ENCODE peak calls at places on chromosomes 1 and 21, in ten cellular contexts. One of them, this sample, is unnamed.
A peak's percentile ranks its signal among the peaks of the same experiment; 100 is the strongest.

GRCh38 chr1:76668046-76668445 is 199.2 kb upstream of the ST6GALNAC5 start:
- DNase-seq in mucosa of gallbladder: no peak
- DNase-seq in AG04449: no peak
- DNase-seq in endothelial cell: no peak
- DNase-seq in AG08395: no peak
- DNase-seq in NCI-H1436: no peak
- DNase-seq in T-helper 9 cell: no peak
- DNase-seq in activated CD4-positive, alpha-beta T cell treated with anti-CD3 and anti-CD28 coated beads, Interleukin-2, amount 50 U/mL, for 24 hours: no peak
- DNase-seq in Caco-2: no peak
- DNase-seq in glutamatergic neuron: no peak
- DNase-seq in this sample: no peak

GRCh38 chr1:227357229-227358078 is 39.2 kb upstream of the CDC42BPA start:
- DNase-seq in endothelial cell: peak; percentile 50
- DNase-seq in glutamatergic neuron: peak; percentile 20
- DNase-seq in mucosa of gallbladder: peak; percentile 69
- DNase-seq in NCI-H1436: no peak
- DNase-seq in activated CD4-positive, alpha-beta T cell treated with anti-CD3 and anti-CD28 coated beads, Interleukin-2, amount 50 U/mL, for 24 hours: no peak
- DNase-seq in AG04449: no peak
- DNase-seq in AG08395: peak; percentile 80
- DNase-seq in T-helper 9 cell: no peak
- DNase-seq in Caco-2: peak; percentile 67
- DNase-seq in this sample: no peak

GRCh38 chr1:212359794-212360479 is 54.7 kb downstream of the PACC1 start:
- DNase-seq in AG08395: no peak
- DNase-seq in glutamatergic neuron: no peak
- DNase-seq in mucosa of gallbladder: no peak
- DNase-seq in NCI-H1436: no peak
- DNase-seq in Caco-2: no peak
- DNase-seq in T-helper 9 cell: no peak
- DNase-seq in activated CD4-positive, alpha-beta T cell treated with anti-CD3 and anti-CD28 coated beads, Interleukin-2, amount 50 U/mL, for 24 hours: no peak
- DNase-seq in endothelial cell: no peak
- DNase-seq in AG04449: no peak
- DNase-seq in this sample: no peak

GRCh38 chr1:200233393-200233792 is 176.4 kb downstream of the ZNF281 start:
- DNase-seq in T-helper 9 cell: no peak
- DNase-seq in endothelial cell: no peak
- DNase-seq in glutamatergic neuron: no peak
- DNase-seq in AG04449: peak; percentile 59
- DNase-seq in AG08395: peak; percentile 14
- DNase-seq in activated CD4-positive, alpha-beta T cell treated with anti-CD3 and anti-CD28 coated beads, Interleukin-2, amount 50 U/mL, for 24 hours: no peak
- DNase-seq in Caco-2: no peak
- DNase-seq in mucosa of gallbladder: no peak
- DNase-seq in NCI-H1436: no peak
- DNase-seq in this sample: no peak

GRCh38 chr21:14120091-14120734 is 90.5 kb downstream of the LIPI start:
- DNase-seq in endothelial cell: peak; percentile 66
- DNase-seq in NCI-H1436: peak; percentile 3
- DNase-seq in AG04449: no peak
- DNase-seq in activated CD4-positive, alpha-beta T cell treated with anti-CD3 and anti-CD28 coated beads, Interleukin-2, amount 50 U/mL, for 24 hours: no peak
- DNase-seq in glutamatergic neuron: peak; percentile 88
- DNase-seq in mucosa of gallbladder: no peak
- DNase-seq in Caco-2: no peak
- DNase-seq in T-helper 9 cell: no peak
- DNase-seq in AG08395: peak; percentile 6
- DNase-seq in this sample: no peak

GRCh38 chr21:17270234-17270633 is 242.6 kb upstream of the CXADR start:
- DNase-seq in mucosa of gallbladder: peak; percentile 12
- DNase-seq in AG08395: peak; percentile 47
- DNase-seq in endothelial cell: no peak
- DNase-seq in T-helper 9 cell: no peak
- DNase-seq in glutamatergic neuron: no peak
- DNase-seq in activated CD4-positive, alpha-beta T cell treated with anti-CD3 and anti-CD28 coated beads, Interleukin-2, amount 50 U/mL, for 24 hours: no peak
- DNase-seq in AG04449: no peak
- DNase-seq in Caco-2: no peak
- DNase-seq in NCI-H1436: peak; percentile 14
- DNase-seq in this sample: no peak

GRCh38 chr21:34707876-34708325 is 39.1 kb downstream of the CLIC6 start:
- DNase-seq in Caco-2: no peak
- DNase-seq in AG04449: no peak
- DNase-seq in endothelial cell: no peak
- DNase-seq in glutamatergic neuron: no peak
- DNase-seq in T-helper 9 cell: no peak
- DNase-seq in NCI-H1436: no peak
- DNase-seq in mucosa of gallbladder: no peak
- DNase-seq in activated CD4-positive, alpha-beta T cell treated with anti-CD3 and anti-CD28 coated beads, Interleukin-2, amount 50 U/mL, for 24 hours: peak; percentile 24
- DNase-seq in AG08395: no peak
- DNase-seq in this sample: no peak

GRCh38 chr21:36369064-36369685 is 16.0 kb upstream of the CHAF1B start:
- DNase-seq in mucosa of gallbladder: no peak
- DNase-seq in AG08395: no peak
- DNase-seq in AG04449: no peak
- DNase-seq in T-helper 9 cell: no peak
- DNase-seq in endothelial cell: no peak
- DNase-seq in Caco-2: no peak
- DNase-seq in activated CD4-positive, alpha-beta T cell treated with anti-CD3 and anti-CD28 coated beads, Interleukin-2, amount 50 U/mL, for 24 hours: no peak
- DNase-seq in glutamatergic neuron: no peak
- DNase-seq in NCI-H1436: no peak
- DNase-seq in this sample: no peak

GRCh38 chr1:112707217-112708001 is 482 bp upstream of the RHOC start:
- DNase-seq in mucosa of gallbladder: peak; percentile 86
- DNase-seq in NCI-H1436: peak; percentile 68
- DNase-seq in AG04449: peak; percentile 34
- DNase-seq in T-helper 9 cell: peak; percentile 47
- DNase-seq in glutamatergic neuron: peak; percentile 91
- DNase-seq in Caco-2: peak; percentile 89
- DNase-seq in AG08395: peak; percentile 91
- DNase-seq in endothelial cell: peak; percentile 93
- DNase-seq in activated CD4-positive, alpha-beta T cell treated with anti-CD3 and anti-CD28 coated beads, Interleukin-2, amount 50 U/mL, for 24 hours: no peak
- DNase-seq in this sample: no peak

GRCh38 chr1:205066221-205066818 is 17.9 kb downstream of the TMEM81 start:
- DNase-seq in T-helper 9 cell: no peak
- DNase-seq in AG04449: no peak
- DNase-seq in endothelial cell: no peak
- DNase-seq in AG08395: no peak
- DNase-seq in Caco-2: no peak
- DNase-seq in NCI-H1436: no peak
- DNase-seq in glutamatergic neuron: no peak
- DNase-seq in mucosa of gallbladder: no peak
- DNase-seq in activated CD4-positive, alpha-beta T cell treated with anti-CD3 and anti-CD28 coated beads, Interleukin-2, amount 50 U/mL, for 24 hours: no peak
- DNase-seq in this sample: no peak

GRCh38 chr1:30872948-30873263 is 35.7 kb downstream of the SDC3 start:
- DNase-seq in NCI-H1436: no peak
- DNase-seq in mucosa of gallbladder: no peak
- DNase-seq in Caco-2: no peak
- DNase-seq in AG08395: no peak
- DNase-seq in T-helper 9 cell: no peak
- DNase-seq in activated CD4-positive, alpha-beta T cell treated with anti-CD3 and anti-CD28 coated beads, Interleukin-2, amount 50 U/mL, for 24 hours: no peak
- DNase-seq in glutamatergic neuron: no peak
- DNase-seq in endothelial cell: no peak
- DNase-seq in AG04449: no peak
- DNase-seq in this sample: no peak

GRCh38 chr1:197910120-197911110 is 6.8 kb upstream of the LHX9 start:
- DNase-seq in activated CD4-positive, alpha-beta T cell treated with anti-CD3 and anti-CD28 coated beads, Interleukin-2, amount 50 U/mL, for 24 hours: no peak
- DNase-seq in endothelial cell: no peak
- DNase-seq in mucosa of gallbladder: no peak
- DNase-seq in NCI-H1436: no peak
- DNase-seq in T-helper 9 cell: no peak
- DNase-seq in AG08395: no peak
- DNase-seq in Caco-2: no peak
- DNase-seq in glutamatergic neuron: no peak
- DNase-seq in AG04449: no peak
- DNase-seq in this sample: no peak

GRCh38 chr1:39990428-39990827 is 35.5 kb downstream of the MFSD2A start:
- DNase-seq in activated CD4-positive, alpha-beta T cell treated with anti-CD3 and anti-CD28 coated beads, Interleukin-2, amount 50 U/mL, for 24 hours: no peak
- DNase-seq in endothelial cell: no peak
- DNase-seq in NCI-H1436: no peak
- DNase-seq in Caco-2: no peak
- DNase-seq in mucosa of gallbladder: no peak
- DNase-seq in AG08395: no peak
- DNase-seq in AG04449: no peak
- DNase-seq in glutamatergic neuron: no peak
- DNase-seq in T-helper 9 cell: no peak
- DNase-seq in this sample: no peak

GRCh38 chr1:52926864-52927218 is 235 bp upstream of the SCP2 start:
- DNase-seq in NCI-H1436: no peak
- DNase-seq in glutamatergic neuron: no peak
- DNase-seq in endothelial cell: no peak
- DNase-seq in Caco-2: no peak
- DNase-seq in activated CD4-positive, alpha-beta T cell treated with anti-CD3 and anti-CD28 coated beads, Interleukin-2, amount 50 U/mL, for 24 hours: no peak
- DNase-seq in mucosa of gallbladder: no peak
- DNase-seq in AG04449: no peak
- DNase-seq in AG08395: no peak
- DNase-seq in T-helper 9 cell: no peak
- DNase-seq in this sample: no peak

GRCh38 chr1:33607444-33608005 is 135.1 kb downstream of the ZSCAN20 start:
- DNase-seq in Caco-2: no peak
- DNase-seq in mucosa of gallbladder: no peak
- DNase-seq in AG08395: no peak
- DNase-seq in endothelial cell: no peak
- DNase-seq in NCI-H1436: no peak
- DNase-seq in activated CD4-positive, alpha-beta T cell treated with anti-CD3 and anti-CD28 coated beads, Interleukin-2, amount 50 U/mL, for 24 hours: no peak
- DNase-seq in AG04449: no peak
- DNase-seq in T-helper 9 cell: no peak
- DNase-seq in glutamatergic neuron: no peak
- DNase-seq in this sample: no peak

GRCh38 chr1:21520899-21521716 is 11.9 kb downstream of the ALPL start:
- DNase-seq in activated CD4-positive, alpha-beta T cell treated with anti-CD3 and anti-CD28 coated beads, Interleukin-2, amount 50 U/mL, for 24 hours: no peak
- DNase-seq in glutamatergic neuron: no peak
- DNase-seq in AG08395: peak; percentile 40
- DNase-seq in Caco-2: no peak
- DNase-seq in NCI-H1436: no peak
- DNase-seq in AG04449: peak; percentile 23
- DNase-seq in mucosa of gallbladder: no peak
- DNase-seq in endothelial cell: no peak
- DNase-seq in T-helper 9 cell: no peak
- DNase-seq in this sample: no peak

GRCh38 chr1:84687703-84688460 is 2.4 kb downstream of the SSX2IP start:
- DNase-seq in T-helper 9 cell: no peak
- DNase-seq in AG04449: peak; percentile 53
- DNase-seq in NCI-H1436: no peak
- DNase-seq in AG08395: peak; percentile 22
- DNase-seq in endothelial cell: no peak
- DNase-seq in Caco-2: no peak
- DNase-seq in glutamatergic neuron: no peak
- DNase-seq in activated CD4-positive, alpha-beta T cell treated with anti-CD3 and anti-CD28 coated beads, Interleukin-2, amount 50 U/mL, for 24 hours: no peak
- DNase-seq in mucosa of gallbladder: no peak
- DNase-seq in this sample: no peak

GRCh38 chr1:150182233-150182632 is 32.5 kb downstream of the PLEKHO1 start:
- DNase-seq in Caco-2: no peak
- DNase-seq in activated CD4-positive, alpha-beta T cell treated with anti-CD3 and anti-CD28 coated beads, Interleukin-2, amount 50 U/mL, for 24 hours: no peak
- DNase-seq in mucosa of gallbladder: no peak
- DNase-seq in NCI-H1436: no peak
- DNase-seq in endothelial cell: no peak
- DNase-seq in glutamatergic neuron: no peak
- DNase-seq in T-helper 9 cell: no peak
- DNase-seq in AG08395: no peak
- DNase-seq in AG04449: no peak
- DNase-seq in this sample: no peak

GRCh38 chr21:44024895-44025353 is 12.8 kb downstream of the TRAPPC10 start:
- DNase-seq in AG08395: peak; percentile 52
- DNase-seq in endothelial cell: peak; percentile 15
- DNase-seq in T-helper 9 cell: no peak
- DNase-seq in mucosa of gallbladder: peak; percentile 48
- DNase-seq in activated CD4-positive, alpha-beta T cell treated with anti-CD3 and anti-CD28 coated beads, Interleukin-2, amount 50 U/mL, for 24 hours: no peak
- DNase-seq in AG04449: no peak
- DNase-seq in Caco-2: no peak
- DNase-seq in glutamatergic neuron: no peak
- DNase-seq in NCI-H1436: no peak
- DNase-seq in this sample: no peak

GRCh38 chr1:3468236-3469103 is 14.0 kb downstream of the ARHGEF16 start:
- DNase-seq in Caco-2: no peak
- DNase-seq in T-helper 9 cell: no peak
- DNase-seq in AG04449: no peak
- DNase-seq in mucosa of gallbladder: no peak
- DNase-seq in activated CD4-positive, alpha-beta T cell treated with anti-CD3 and anti-CD28 coated beads, Interleukin-2, amount 50 U/mL, for 24 hours: no peak
- DNase-seq in endothelial cell: no peak
- DNase-seq in glutamatergic neuron: peak; percentile 15
- DNase-seq in AG08395: no peak
- DNase-seq in NCI-H1436: no peak
- DNase-seq in this sample: no peak

GRCh38 chr1:16172232-16172830 is 16.5 kb upstream of the EPHA2 start:
- DNase-seq in NCI-H1436: no peak
- DNase-seq in Caco-2: no peak
- DNase-seq in endothelial cell: no peak
- DNase-seq in T-helper 9 cell: no peak
- DNase-seq in mucosa of gallbladder: no peak
- DNase-seq in glutamatergic neuron: no peak
- DNase-seq in activated CD4-positive, alpha-beta T cell treated with anti-CD3 and anti-CD28 coated beads, Interleukin-2, amount 50 U/mL, for 24 hours: no peak
- DNase-seq in AG04449: no peak
- DNase-seq in AG08395: no peak
- DNase-seq in this sample: no peak